ENCODE peak calls at places on chromosomes 5 and 9, in eight cellular contexts. One of them, this sample, is unnamed.

GRCh38 chr5:154714271-154714986 is 40.7 kb upstream of the LARP1 start:
- DNase-seq in body of pancreas: peak; percentile 63
- DNase-seq in heart left ventricle: no peak
- DNase-seq in Peyer's patch: peak; percentile 18
- DNase-seq in IMR-90: peak; percentile 77
- DNase-seq in HepG2: peak; percentile 66
- DNase-seq in gastrocnemius medialis: no peak
- DNase-seq in lower leg skin: no peak
- DNase-seq in this sample: peak; percentile 37

GRCh38 chr9:132717326-132717945 is 47.2 kb downstream of the GTF3C4 start:
- DNase-seq in body of pancreas: no peak
- DNase-seq in heart left ventricle: no peak
- DNase-seq in Peyer's patch: no peak
- DNase-seq in IMR-90: no peak
- DNase-seq in HepG2: no peak
- DNase-seq in gastrocnemius medialis: no peak
- DNase-seq in lower leg skin: no peak
- DNase-seq in this sample: no peak

GRCh38 chr9:132069046-132069898 is 10.4 kb downstream of the MED27 start:
- DNase-seq in body of pancreas: no peak
- DNase-seq in heart left ventricle: no peak
- DNase-seq in Peyer's patch: no peak
- DNase-seq in IMR-90: peak; percentile 72
- DNase-seq in HepG2: no peak
- DNase-seq in gastrocnemius medialis: no peak
- DNase-seq in lower leg skin: no peak
- DNase-seq in this sample: no peak

GRCh38 chr9:127938298-127938690 is 640 bp upstream of the DPM2 start:
- DNase-seq in body of pancreas: no peak
- DNase-seq in heart left ventricle: no peak
- DNase-seq in Peyer's patch: no peak
- DNase-seq in IMR-90: no peak
- DNase-seq in HepG2: no peak
- DNase-seq in gastrocnemius medialis: no peak
- DNase-seq in lower leg skin: no peak
- DNase-seq in this sample: no peak

GRCh38 chr5:167797933-167798332 is 493.5 kb upstream of the WWC1 start:
- DNase-seq in body of pancreas: no peak
- DNase-seq in heart left ventricle: no peak
- DNase-seq in Peyer's patch: no peak
- DNase-seq in IMR-90: no peak
- DNase-seq in HepG2: no peak
- DNase-seq in gastrocnemius medialis: no peak
- DNase-seq in lower leg skin: no peak
- DNase-seq in this sample: no peak

GRCh38 chr9:131008909-131009618 is at the start of gene LAMC3:
- DNase-seq in body of pancreas: no peak
- DNase-seq in heart left ventricle: no peak
- DNase-seq in Peyer's patch: no peak
- DNase-seq in IMR-90: no peak
- DNase-seq in HepG2: no peak
- DNase-seq in gastrocnemius medialis: no peak
- DNase-seq in lower leg skin: no peak
- DNase-seq in this sample: no peak

GRCh38 chr5:122129332-122129731 is at the start of gene ZNF474:
- DNase-seq in body of pancreas: peak; percentile 32
- DNase-seq in heart left ventricle: peak; percentile 49
- DNase-seq in Peyer's patch: no peak
- DNase-seq in IMR-90: peak; percentile 98
- DNase-seq in HepG2: no peak
- DNase-seq in gastrocnemius medialis: no peak
- DNase-seq in lower leg skin: peak; percentile 59
- DNase-seq in this sample: no peak

GRCh38 chr5:132787076-132787475 is 10.0 kb upstream of the SEPTIN8 start:
- DNase-seq in body of pancreas: no peak
- DNase-seq in heart left ventricle: no peak
- DNase-seq in Peyer's patch: no peak
- DNase-seq in IMR-90: peak; percentile 66
- DNase-seq in HepG2: no peak
- DNase-seq in gastrocnemius medialis: no peak
- DNase-seq in lower leg skin: no peak
- DNase-seq in this sample: no peak

GRCh38 chr9:90801507-90802289 is at the start of gene SYK:
- DNase-seq in body of pancreas: peak; percentile 80
- DNase-seq in heart left ventricle: peak; percentile 66
- DNase-seq in Peyer's patch: peak; percentile 69
- DNase-seq in IMR-90: no peak
- DNase-seq in HepG2: no peak
- DNase-seq in gastrocnemius medialis: peak; percentile 14
- DNase-seq in lower leg skin: no peak
- DNase-seq in this sample: peak; percentile 91

GRCh38 chr5:34914671-34915138 is 599 bp downstream of the RAD1 start:
- DNase-seq in body of pancreas: peak; percentile 5
- DNase-seq in heart left ventricle: no peak
- DNase-seq in Peyer's patch: peak; percentile 21
- DNase-seq in IMR-90: peak; percentile 29
- DNase-seq in HepG2: no peak
- DNase-seq in gastrocnemius medialis: peak; percentile 2
- DNase-seq in lower leg skin: peak; percentile 26
- DNase-seq in this sample: peak; percentile 53

GRCh38 chr9:109574061-109574882 is 76.2 kb upstream of the PTPN3 start:
- DNase-seq in body of pancreas: peak; percentile 42
- DNase-seq in heart left ventricle: no peak
- DNase-seq in Peyer's patch: no peak
- DNase-seq in IMR-90: peak; percentile 68
- DNase-seq in HepG2: peak; percentile 36
- DNase-seq in gastrocnemius medialis: peak; percentile 10
- DNase-seq in lower leg skin: no peak
- DNase-seq in this sample: peak; percentile 59

GRCh38 chr9:18905033-18905882 is 127.8 kb downstream of the SAXO1 start:
- DNase-seq in body of pancreas: no peak
- DNase-seq in heart left ventricle: no peak
- DNase-seq in Peyer's patch: no peak
- DNase-seq in IMR-90: peak; percentile 70
- DNase-seq in HepG2: no peak
- DNase-seq in gastrocnemius medialis: no peak
- DNase-seq in lower leg skin: no peak
- DNase-seq in this sample: no peak

GRCh38 chr5:3456121-3456681 is 139.4 kb upstream of the IRX1 start:
- DNase-seq in body of pancreas: no peak
- DNase-seq in heart left ventricle: no peak
- DNase-seq in Peyer's patch: no peak
- DNase-seq in IMR-90: no peak
- DNase-seq in HepG2: no peak
- DNase-seq in gastrocnemius medialis: no peak
- DNase-seq in lower leg skin: no peak
- DNase-seq in this sample: no peak

GRCh38 chr9:124256517-124257069 is 1.2 kb upstream of the NEK6 start:
- DNase-seq in body of pancreas: no peak
- DNase-seq in heart left ventricle: no peak
- DNase-seq in Peyer's patch: no peak
- DNase-seq in IMR-90: peak; percentile 86
- DNase-seq in HepG2: peak; percentile 39
- DNase-seq in gastrocnemius medialis: no peak
- DNase-seq in lower leg skin: no peak
- DNase-seq in this sample: no peak

GRCh38 chr5:30802961-30803705 is 390.4 kb upstream of the CDH6 start:
- DNase-seq in body of pancreas: no peak
- DNase-seq in heart left ventricle: no peak
- DNase-seq in Peyer's patch: no peak
- DNase-seq in IMR-90: peak; percentile 42
- DNase-seq in HepG2: no peak
- DNase-seq in gastrocnemius medialis: no peak
- DNase-seq in lower leg skin: no peak
- DNase-seq in this sample: no peak

GRCh38 chr9:95874989-95875304 is 544 bp upstream of the ERCC6L2 start:
- DNase-seq in body of pancreas: peak; percentile 54
- DNase-seq in heart left ventricle: peak; percentile 72
- DNase-seq in Peyer's patch: peak; percentile 56
- DNase-seq in IMR-90: no peak
- DNase-seq in HepG2: peak; percentile 7
- DNase-seq in gastrocnemius medialis: no peak
- DNase-seq in lower leg skin: peak; percentile 34
- DNase-seq in this sample: peak; percentile 59

GRCh38 chr9:116653580-116654355 is 33.3 kb upstream of the TRIM32 start:
- DNase-seq in body of pancreas: no peak
- DNase-seq in heart left ventricle: peak; percentile 41
- DNase-seq in Peyer's patch: no peak
- DNase-seq in IMR-90: no peak
- DNase-seq in HepG2: peak; percentile 25
- DNase-seq in gastrocnemius medialis: no peak
- DNase-seq in lower leg skin: no peak
- DNase-seq in this sample: no peak

GRCh38 chr9:121822093-121823085 is 171.0 kb downstream of the DAB2IP start:
- DNase-seq in body of pancreas: no peak
- DNase-seq in heart left ventricle: no peak
- DNase-seq in Peyer's patch: no peak
- DNase-seq in IMR-90: no peak
- DNase-seq in HepG2: no peak
- DNase-seq in gastrocnemius medialis: no peak
- DNase-seq in lower leg skin: no peak
- DNase-seq in this sample: no peak

DNA sequence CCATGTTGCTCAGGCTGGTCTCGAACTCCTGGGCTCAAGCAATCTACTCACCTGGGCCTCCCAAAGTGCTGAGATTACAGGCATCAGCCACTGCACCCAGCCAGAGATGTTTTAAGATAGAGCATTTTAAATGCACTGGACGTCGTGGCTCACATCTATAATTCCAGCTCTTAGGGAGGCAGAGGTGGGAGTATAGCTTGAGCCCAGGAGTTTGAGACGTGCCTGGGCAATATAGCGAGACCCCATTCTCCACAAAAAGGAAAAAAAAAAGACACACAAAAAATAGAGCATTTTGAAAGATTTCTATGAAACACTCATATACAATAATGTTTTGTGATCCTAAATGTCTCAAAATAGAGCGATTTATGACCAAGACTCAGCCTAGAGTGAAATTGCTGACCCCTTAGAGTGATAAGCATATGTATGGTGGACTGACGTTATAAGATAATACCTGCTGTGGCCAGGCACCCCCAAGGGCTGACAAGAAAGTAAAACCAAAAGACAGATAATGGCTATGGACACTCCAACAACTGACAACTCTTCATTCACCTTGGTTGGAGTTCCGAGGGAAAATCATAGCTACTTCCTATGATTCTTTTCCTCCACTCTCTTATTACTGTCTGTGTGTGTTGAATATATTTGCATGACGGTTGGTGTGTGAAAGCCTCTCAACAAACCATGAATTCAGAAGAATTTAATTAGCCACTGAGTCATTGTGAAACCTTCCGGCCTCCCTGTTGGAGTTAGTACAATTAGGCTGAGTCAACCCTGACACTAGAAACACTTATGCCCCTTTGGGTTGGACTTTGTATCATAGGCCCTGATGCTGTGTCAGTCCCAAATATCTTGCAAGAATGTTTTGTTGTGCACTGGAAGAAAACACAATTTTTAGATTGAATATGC is 526.5 kb upstream of the NUDT12 start:
- DNase-seq in body of pancreas: no peak
- DNase-seq in heart left ventricle: no peak
- DNase-seq in Peyer's patch: no peak
- DNase-seq in IMR-90: no peak
- DNase-seq in HepG2: peak; percentile 0
- DNase-seq in gastrocnemius medialis: no peak
- DNase-seq in lower leg skin: no peak
- DNase-seq in this sample: peak; percentile 45
- H3K4me3 ChIP-seq in body of pancreas: no peak overlapping the region
- H3K4me3 ChIP-seq in heart left ventricle: no peak overlapping the region
- H3K4me3 ChIP-seq in Peyer's patch: no peak overlapping the region
- H3K4me3 ChIP-seq in IMR-90: no peak overlapping the region
- H3K4me3 ChIP-seq in HepG2: no peak overlapping the region
- H3K4me3 ChIP-seq in gastrocnemius medialis: no peak overlapping the region
- H3K4me3 ChIP-seq in lower leg skin: no peak overlapping the region
- H3K4me3 ChIP-seq in this sample: no peak overlapping the region

GRCh38 chr9:10232352-10232930 is 380.4 kb downstream of the PTPRD start:
- DNase-seq in body of pancreas: no peak
- DNase-seq in heart left ventricle: no peak
- DNase-seq in Peyer's patch: no peak
- DNase-seq in IMR-90: peak; percentile 1
- DNase-seq in HepG2: no peak
- DNase-seq in gastrocnemius medialis: no peak
- DNase-seq in lower leg skin: no peak
- DNase-seq in this sample: peak; percentile 27
- TF ChIP-seq CTCF in body of pancreas: no peak
- TF ChIP-seq CTCF in heart left ventricle: peak; percentile 23
- TF ChIP-seq CTCF in Peyer's patch: no peak
- TF ChIP-seq CTCF in IMR-90: peak; percentile 26
- TF ChIP-seq CTCF in HepG2: no peak
- TF ChIP-seq CTCF in gastrocnemius medialis: no peak
- TF ChIP-seq CTCF in lower leg skin: no peak
- TF ChIP-seq CTCF in this sample: peak; percentile 30

DNA sequence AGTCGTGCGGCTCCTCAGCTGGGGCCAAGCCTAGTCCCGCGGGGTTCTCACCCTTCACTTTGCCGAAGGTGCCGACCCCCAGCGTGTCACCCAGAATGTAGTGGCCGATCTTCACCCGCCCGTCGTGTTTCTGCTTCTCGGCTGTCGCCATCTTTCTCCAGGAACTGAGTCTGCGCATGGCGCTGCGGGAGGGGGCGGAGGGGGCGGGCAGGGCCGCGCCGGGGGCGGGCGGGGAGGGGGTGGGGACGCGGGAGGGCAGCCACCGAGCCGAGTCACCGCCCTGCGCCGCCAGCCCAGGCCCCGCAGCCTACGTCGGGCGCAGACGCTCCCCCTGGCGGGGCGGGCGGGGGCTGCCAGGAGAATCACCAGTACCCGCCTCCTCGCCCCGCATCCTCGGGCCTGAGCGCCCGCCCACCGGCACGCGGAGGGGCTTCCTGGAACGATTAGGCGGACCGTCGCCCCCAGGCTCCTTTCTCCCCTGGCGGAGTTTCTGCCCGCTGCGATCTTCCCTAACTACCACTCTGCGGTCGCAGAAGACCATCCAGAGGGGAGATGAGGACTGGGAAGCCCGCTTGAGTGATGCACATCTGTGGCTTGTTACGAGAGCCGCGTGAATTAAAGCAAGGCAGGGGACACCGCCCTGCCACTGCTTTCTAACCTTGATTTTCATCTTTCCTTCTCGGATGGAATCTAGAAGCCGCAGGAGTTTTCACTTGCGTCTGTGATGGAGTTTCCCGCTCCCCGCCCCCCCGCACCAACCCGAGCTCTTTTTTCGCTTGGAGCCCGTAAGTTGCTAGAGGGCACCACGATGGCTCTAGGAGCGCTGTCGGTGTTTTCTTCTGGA is at the start of gene PRKAA1:
- DNase-seq in body of pancreas: peak; percentile 87
- DNase-seq in heart left ventricle: peak; percentile 92
- DNase-seq in Peyer's patch: peak; percentile 89
- DNase-seq in IMR-90: peak; percentile 83
- DNase-seq in HepG2: peak; percentile 71
- DNase-seq in gastrocnemius medialis: peak; percentile 74
- DNase-seq in lower leg skin: peak; percentile 78
- DNase-seq in this sample: peak; percentile 90
- TF ChIP-seq POLR2A in body of pancreas: peak; percentile 21
- TF ChIP-seq POLR2A in heart left ventricle: peak; percentile 27
- TF ChIP-seq POLR2A in Peyer's patch: peak; percentile 49
- TF ChIP-seq POLR2A in IMR-90: peak; percentile 74
- TF ChIP-seq POLR2A in HepG2: peak; percentile 86
- TF ChIP-seq POLR2A in gastrocnemius medialis: peak; percentile 41
- TF ChIP-seq POLR2A in lower leg skin: peak; percentile 35
- TF ChIP-seq POLR2A in this sample: peak; percentile 80

DNA sequence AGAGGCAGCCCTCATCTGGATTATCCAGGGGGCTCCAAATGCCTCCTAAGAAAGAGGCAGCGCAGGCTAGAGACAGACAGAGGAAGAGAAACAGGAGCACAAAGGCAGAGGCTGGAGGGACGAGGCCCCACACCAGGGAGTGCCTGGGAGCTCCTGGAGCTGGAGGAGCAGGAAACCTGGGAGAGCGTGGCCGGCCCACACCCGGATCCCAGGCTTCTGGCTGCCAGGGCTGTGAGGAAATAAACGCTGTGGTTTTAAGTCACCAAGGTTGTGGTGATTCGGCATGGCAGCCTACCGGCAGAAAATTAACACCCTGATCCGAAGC is 165.5 kb downstream of the OLFM1 start:
- DNase-seq in body of pancreas: no peak
- DNase-seq in heart left ventricle: no peak
- DNase-seq in Peyer's patch: no peak
- DNase-seq in IMR-90: no peak
- DNase-seq in HepG2: no peak
- DNase-seq in gastrocnemius medialis: no peak
- DNase-seq in lower leg skin: no peak
- DNase-seq in this sample: no peak
- H3K4me3 ChIP-seq in body of pancreas: no peak overlapping the region
- H3K4me3 ChIP-seq in heart left ventricle: no peak overlapping the region
- H3K4me3 ChIP-seq in Peyer's patch: no peak overlapping the region
- H3K4me3 ChIP-seq in IMR-90: no peak overlapping the region
- H3K4me3 ChIP-seq in HepG2: no peak overlapping the region
- H3K4me3 ChIP-seq in gastrocnemius medialis: no peak overlapping the region
- H3K4me3 ChIP-seq in lower leg skin: no peak overlapping the region
- H3K4me3 ChIP-seq in this sample: no peak overlapping the region